ENCODE peak calls at places on chromosomes 6 and 20, in four cellular contexts. One of them, this sample, is unnamed. For H3K27me3, the result is how much of the 10 kb centered on the place peaks cover.

GRCh38 chr6:160102956-160103824 is 18.4 kb upstream of the SLC22A1 start:
- DNase-seq in body of pancreas: no peak
- DNase-seq in PC-9: no peak
- DNase-seq in mesendoderm: peak
- DNase-seq in this sample: no peak

GRCh38 chr20:19104186-19104585 is 108.3 kb upstream of the SLC24A3 start:
- DNase-seq in mesendoderm: no peak
- DNase-seq in PC-9: no peak
- DNase-seq in body of pancreas: no peak
- DNase-seq in this sample: no peak

GRCh38 chr6:156776470-156776840 is 723 bp upstream of the ARID1B start:
- DNase-seq in body of pancreas: no peak
- DNase-seq in mesendoderm: no peak
- DNase-seq in PC-9: no peak
- DNase-seq in this sample: no peak

GRCh38 chr6:165850434-165851019 is 187.5 kb upstream of the PDE10A start:
- DNase-seq in body of pancreas: peak
- DNase-seq in PC-9: no peak
- DNase-seq in mesendoderm: peak
- DNase-seq in this sample: peak

GRCh38 chr20:61558726-61559125 is 306.7 kb downstream of the CDH4 start:
- DNase-seq in PC-9: no peak
- DNase-seq in mesendoderm: peak
- DNase-seq in body of pancreas: no peak
- DNase-seq in this sample: peak

GRCh38 chr6:44073612-44074382 is 53.5 kb downstream of the MRPL14 start:
- DNase-seq in body of pancreas: no peak
- DNase-seq in mesendoderm: peak
- DNase-seq in PC-9: peak
- DNase-seq in this sample: no peak

GRCh38 chr6:1027109-1027794 is 284.6 kb upstream of the FOXQ1 start:
- DNase-seq in body of pancreas: no peak
- DNase-seq in PC-9: no peak
- DNase-seq in mesendoderm: peak
- DNase-seq in this sample: no peak

GRCh38 chr6:140809694-140810101 is 1323.0 kb upstream of the GJE1 start:
- DNase-seq in mesendoderm: no peak
- DNase-seq in body of pancreas: no peak
- DNase-seq in PC-9: no peak
- DNase-seq in this sample: no peak

GRCh38 chr6:41638002-41638800 is at the start of gene MDFI:
- DNase-seq in body of pancreas: no peak
- DNase-seq in PC-9: no peak
- DNase-seq in mesendoderm: peak
- DNase-seq in this sample: no peak

GRCh38 chr20:64241061-64241460 is 14.5 kb upstream of the PCMTD2 start:
- DNase-seq in mesendoderm: no peak
- DNase-seq in PC-9: no peak
- DNase-seq in body of pancreas: no peak
- DNase-seq in this sample: no peak

GRCh38 chr6:158825038-158825950 is 6.1 kb upstream of the EZR start:
- DNase-seq in body of pancreas: peak
- DNase-seq in mesendoderm: no peak
- DNase-seq in PC-9: no peak
- DNase-seq in this sample: no peak

GRCh38 chr6:9204171-9204570 is 768.8 kb upstream of the SLC35B3 start:
- DNase-seq in body of pancreas: peak
- DNase-seq in PC-9: no peak
- DNase-seq in mesendoderm: peak
- DNase-seq in this sample: peak

GRCh38 chr20:21106171-21106694 is at the start of gene LINC00237:
- DNase-seq in PC-9: no peak
- DNase-seq in mesendoderm: peak
- DNase-seq in body of pancreas: no peak
- DNase-seq in this sample: no peak

GRCh38 chr6:46510656-46511055 is 19.4 kb upstream of the RCAN2 start:
- DNase-seq in body of pancreas: no peak
- DNase-seq in PC-9: no peak
- DNase-seq in mesendoderm: no peak
- DNase-seq in this sample: no peak

GRCh38 chr6:41036601-41037000 is 2.4 kb downstream of the UNC5CL start:
- DNase-seq in PC-9: no peak
- DNase-seq in mesendoderm: no peak
- DNase-seq in body of pancreas: no peak
- DNase-seq in this sample: no peak

GRCh38 chr6:160678230-160678629 is 14.2 kb upstream of the LPA start:
- DNase-seq in body of pancreas: no peak
- DNase-seq in mesendoderm: no peak
- DNase-seq in PC-9: no peak
- DNase-seq in this sample: no peak

GRCh38 chr6:107493158-107494057 is 3.5 kb downstream of the SOBP start:
- DNase-seq in mesendoderm: no peak
- DNase-seq in PC-9: no peak
- DNase-seq in body of pancreas: no peak
- DNase-seq in this sample: no peak
- H3K27me3 ChIP-seq in mesendoderm: under half
- H3K27me3 ChIP-seq in PC-9: under half
- H3K27me3 ChIP-seq in body of pancreas: under half
- H3K27me3 ChIP-seq in this sample: under half

GRCh38 chr6:111871725-111872520 is 1.3 kb downstream of the FYN start:
- DNase-seq in mesendoderm: peak
- DNase-seq in body of pancreas: no peak
- DNase-seq in PC-9: peak
- DNase-seq in this sample: no peak
- H3K27me3 ChIP-seq in mesendoderm: under half
- H3K27me3 ChIP-seq in body of pancreas: under half
- H3K27me3 ChIP-seq in PC-9: under half
- H3K27me3 ChIP-seq in this sample: under half

GRCh38 chr6:3227363-3228045 is at the start of gene TUBB2B:
- DNase-seq in PC-9: no peak
- DNase-seq in mesendoderm: peak
- DNase-seq in body of pancreas: peak
- DNase-seq in this sample: no peak
- H3K27me3 ChIP-seq in PC-9: under half
- H3K27me3 ChIP-seq in mesendoderm: under half
- H3K27me3 ChIP-seq in body of pancreas: under half
- H3K27me3 ChIP-seq in this sample: under half

DNA sequence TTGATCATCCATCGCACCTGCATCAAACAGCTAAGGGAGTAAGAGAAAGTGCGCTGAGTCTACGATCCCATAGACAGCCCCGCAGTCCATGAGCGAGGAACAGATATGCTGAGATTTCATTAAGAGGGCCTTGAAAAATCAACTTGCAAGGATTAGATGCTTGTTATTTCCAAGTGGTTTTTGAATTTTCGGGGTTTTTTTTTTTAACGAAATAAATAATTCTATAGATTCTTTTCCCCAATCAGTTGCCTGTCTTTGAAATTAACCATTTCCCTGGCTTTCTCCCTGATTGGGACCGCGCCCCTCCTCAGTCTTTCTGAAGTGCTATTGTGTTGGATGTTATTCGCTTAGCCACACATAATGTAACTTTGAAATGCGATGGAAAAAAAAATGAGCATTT is 48.6 kb downstream of the GNAS-AS1 start:
- DNase-seq in body of pancreas: no peak
- DNase-seq in PC-9: no peak
- DNase-seq in mesendoderm: no peak
- DNase-seq in this sample: no peak
- H3K27me3 ChIP-seq in body of pancreas: under half
- H3K27me3 ChIP-seq in PC-9: half or more
- H3K27me3 ChIP-seq in mesendoderm: under half
- H3K27me3 ChIP-seq in this sample: under half